ENCODE peak calls at places on chromosomes 13 and 19, in eight cellular contexts. One of them, this sample, is unnamed.

GRCh38 chr13:79533781-79534400 is 52.9 kb downstream of the NDFIP2 start:
- DNase-seq in NCI-H748 treated with DMSO at 0.1 percent for 48 hours: no peak
- DNase-seq in lung microvascular endothelial cell: no peak
- DNase-seq in MCF 10A: no peak
- DNase-seq in activated CD4-positive, alpha-beta T cell treated with anti-CD3 and anti-CD28 coated beads for 24 hours: no peak
- DNase-seq in NCI-H1092: no peak
- DNase-seq in fibroblast of mammary gland: peak
- DNase-seq in activated T-cell treated with anti-CD3 and anti-CD28 coated beads, Interleukin-2, amount 50 U/mL, for 48 hours: no peak
- DNase-seq in this sample: no peak

GRCh38 chr13:98970293-98970692 is 7.6 kb downstream of the DOCK9 start:
- DNase-seq in NCI-H748 treated with DMSO at 0.1 percent for 48 hours: no peak
- DNase-seq in NCI-H1092: no peak
- DNase-seq in fibroblast of mammary gland: no peak
- DNase-seq in MCF 10A: no peak
- DNase-seq in activated CD4-positive, alpha-beta T cell treated with anti-CD3 and anti-CD28 coated beads for 24 hours: no peak
- DNase-seq in activated T-cell treated with anti-CD3 and anti-CD28 coated beads, Interleukin-2, amount 50 U/mL, for 48 hours: no peak
- DNase-seq in lung microvascular endothelial cell: no peak
- DNase-seq in this sample: no peak

GRCh38 chr13:99565478-99566124 is 64.3 kb downstream of the TM9SF2 start:
- DNase-seq in NCI-H748 treated with DMSO at 0.1 percent for 48 hours: no peak
- DNase-seq in lung microvascular endothelial cell: no peak
- DNase-seq in activated T-cell treated with anti-CD3 and anti-CD28 coated beads, Interleukin-2, amount 50 U/mL, for 48 hours: no peak
- DNase-seq in fibroblast of mammary gland: no peak
- DNase-seq in activated CD4-positive, alpha-beta T cell treated with anti-CD3 and anti-CD28 coated beads for 24 hours: no peak
- DNase-seq in MCF 10A: no peak
- DNase-seq in NCI-H1092: no peak
- DNase-seq in this sample: no peak

GRCh38 chr13:75507027-75508001 is 25.3 kb upstream of the TBC1D4 start:
- DNase-seq in NCI-H1092: peak
- DNase-seq in activated T-cell treated with anti-CD3 and anti-CD28 coated beads, Interleukin-2, amount 50 U/mL, for 48 hours: no peak
- DNase-seq in MCF 10A: peak
- DNase-seq in activated CD4-positive, alpha-beta T cell treated with anti-CD3 and anti-CD28 coated beads for 24 hours: no peak
- DNase-seq in fibroblast of mammary gland: peak
- DNase-seq in NCI-H748 treated with DMSO at 0.1 percent for 48 hours: no peak
- DNase-seq in lung microvascular endothelial cell: no peak
- DNase-seq in this sample: no peak

GRCh38 chr13:100836696-100837095 is 162.1 kb upstream of the TMTC4 start:
- DNase-seq in MCF 10A: peak
- DNase-seq in activated T-cell treated with anti-CD3 and anti-CD28 coated beads, Interleukin-2, amount 50 U/mL, for 48 hours: no peak
- DNase-seq in lung microvascular endothelial cell: peak
- DNase-seq in NCI-H748 treated with DMSO at 0.1 percent for 48 hours: no peak
- DNase-seq in activated CD4-positive, alpha-beta T cell treated with anti-CD3 and anti-CD28 coated beads for 24 hours: no peak
- DNase-seq in NCI-H1092: no peak
- DNase-seq in fibroblast of mammary gland: peak
- DNase-seq in this sample: no peak

GRCh38 chr13:97631158-97631557 is 197.2 kb downstream of the RAP2A start:
- DNase-seq in activated T-cell treated with anti-CD3 and anti-CD28 coated beads, Interleukin-2, amount 50 U/mL, for 48 hours: no peak
- DNase-seq in activated CD4-positive, alpha-beta T cell treated with anti-CD3 and anti-CD28 coated beads for 24 hours: no peak
- DNase-seq in NCI-H1092: no peak
- DNase-seq in MCF 10A: no peak
- DNase-seq in lung microvascular endothelial cell: no peak
- DNase-seq in NCI-H748 treated with DMSO at 0.1 percent for 48 hours: no peak
- DNase-seq in fibroblast of mammary gland: no peak
- DNase-seq in this sample: no peak

GRCh38 chr13:49357694-49358093 is 86.2 kb downstream of the CAB39L start:
- DNase-seq in fibroblast of mammary gland: peak
- DNase-seq in activated T-cell treated with anti-CD3 and anti-CD28 coated beads, Interleukin-2, amount 50 U/mL, for 48 hours: no peak
- DNase-seq in activated CD4-positive, alpha-beta T cell treated with anti-CD3 and anti-CD28 coated beads for 24 hours: no peak
- DNase-seq in NCI-H748 treated with DMSO at 0.1 percent for 48 hours: no peak
- DNase-seq in NCI-H1092: no peak
- DNase-seq in lung microvascular endothelial cell: peak
- DNase-seq in MCF 10A: no peak
- DNase-seq in this sample: no peak

GRCh38 chr19:45423033-45423588 is 606 bp downstream of the ERCC1 start:
- DNase-seq in activated CD4-positive, alpha-beta T cell treated with anti-CD3 and anti-CD28 coated beads for 24 hours: no peak
- DNase-seq in lung microvascular endothelial cell: no peak
- DNase-seq in activated T-cell treated with anti-CD3 and anti-CD28 coated beads, Interleukin-2, amount 50 U/mL, for 48 hours: no peak
- DNase-seq in fibroblast of mammary gland: no peak
- DNase-seq in MCF 10A: no peak
- DNase-seq in NCI-H748 treated with DMSO at 0.1 percent for 48 hours: no peak
- DNase-seq in NCI-H1092: no peak
- DNase-seq in this sample: no peak

GRCh38 chr19:38384209-38385027 is 3.4 kb downstream of the GGN start:
- DNase-seq in NCI-H748 treated with DMSO at 0.1 percent for 48 hours: no peak
- DNase-seq in fibroblast of mammary gland: no peak
- DNase-seq in activated CD4-positive, alpha-beta T cell treated with anti-CD3 and anti-CD28 coated beads for 24 hours: no peak
- DNase-seq in MCF 10A: no peak
- DNase-seq in lung microvascular endothelial cell: no peak
- DNase-seq in NCI-H1092: no peak
- DNase-seq in activated T-cell treated with anti-CD3 and anti-CD28 coated beads, Interleukin-2, amount 50 U/mL, for 48 hours: no peak
- DNase-seq in this sample: no peak

GRCh38 chr13:64793592-64793991 is 2436.5 kb downstream of the PCDH9 start:
- DNase-seq in NCI-H748 treated with DMSO at 0.1 percent for 48 hours: no peak
- DNase-seq in MCF 10A: no peak
- DNase-seq in lung microvascular endothelial cell: no peak
- DNase-seq in fibroblast of mammary gland: no peak
- DNase-seq in NCI-H1092: no peak
- DNase-seq in activated CD4-positive, alpha-beta T cell treated with anti-CD3 and anti-CD28 coated beads for 24 hours: no peak
- DNase-seq in activated T-cell treated with anti-CD3 and anti-CD28 coated beads, Interleukin-2, amount 50 U/mL, for 48 hours: no peak
- DNase-seq in this sample: no peak

GRCh38 chr19:31356587-31357314 is 7.5 kb upstream of the TSHZ3 start:
- DNase-seq in MCF 10A: no peak
- DNase-seq in activated T-cell treated with anti-CD3 and anti-CD28 coated beads, Interleukin-2, amount 50 U/mL, for 48 hours: peak
- DNase-seq in fibroblast of mammary gland: no peak
- DNase-seq in NCI-H1092: no peak
- DNase-seq in lung microvascular endothelial cell: no peak
- DNase-seq in NCI-H748 treated with DMSO at 0.1 percent for 48 hours: no peak
- DNase-seq in activated CD4-positive, alpha-beta T cell treated with anti-CD3 and anti-CD28 coated beads for 24 hours: peak
- DNase-seq in this sample: peak

GRCh38 chr13:32045537-32045936 is 14.0 kb downstream of the FRY start:
- DNase-seq in NCI-H748 treated with DMSO at 0.1 percent for 48 hours: no peak
- DNase-seq in NCI-H1092: no peak
- DNase-seq in MCF 10A: no peak
- DNase-seq in activated CD4-positive, alpha-beta T cell treated with anti-CD3 and anti-CD28 coated beads for 24 hours: no peak
- DNase-seq in lung microvascular endothelial cell: no peak
- DNase-seq in fibroblast of mammary gland: peak
- DNase-seq in activated T-cell treated with anti-CD3 and anti-CD28 coated beads, Interleukin-2, amount 50 U/mL, for 48 hours: no peak
- DNase-seq in this sample: no peak

GRCh38 chr13:94009696-94010095 is 469.8 kb downstream of the DCT start:
- DNase-seq in fibroblast of mammary gland: peak
- DNase-seq in activated T-cell treated with anti-CD3 and anti-CD28 coated beads, Interleukin-2, amount 50 U/mL, for 48 hours: no peak
- DNase-seq in lung microvascular endothelial cell: no peak
- DNase-seq in NCI-H1092: no peak
- DNase-seq in activated CD4-positive, alpha-beta T cell treated with anti-CD3 and anti-CD28 coated beads for 24 hours: no peak
- DNase-seq in MCF 10A: peak
- DNase-seq in NCI-H748 treated with DMSO at 0.1 percent for 48 hours: no peak
- DNase-seq in this sample: no peak

GRCh38 chr19:46426035-46426505 is 2.7 kb downstream of the PNMA8C start:
- DNase-seq in activated T-cell treated with anti-CD3 and anti-CD28 coated beads, Interleukin-2, amount 50 U/mL, for 48 hours: no peak
- DNase-seq in activated CD4-positive, alpha-beta T cell treated with anti-CD3 and anti-CD28 coated beads for 24 hours: no peak
- DNase-seq in NCI-H1092: no peak
- DNase-seq in fibroblast of mammary gland: peak
- DNase-seq in lung microvascular endothelial cell: no peak
- DNase-seq in NCI-H748 treated with DMSO at 0.1 percent for 48 hours: no peak
- DNase-seq in MCF 10A: peak
- DNase-seq in this sample: no peak

GRCh38 chr19:21023901-21024300 is 3.4 kb downstream of the ZNF430 start:
- DNase-seq in lung microvascular endothelial cell: no peak
- DNase-seq in MCF 10A: no peak
- DNase-seq in activated T-cell treated with anti-CD3 and anti-CD28 coated beads, Interleukin-2, amount 50 U/mL, for 48 hours: no peak
- DNase-seq in fibroblast of mammary gland: peak
- DNase-seq in activated CD4-positive, alpha-beta T cell treated with anti-CD3 and anti-CD28 coated beads for 24 hours: no peak
- DNase-seq in NCI-H748 treated with DMSO at 0.1 percent for 48 hours: no peak
- DNase-seq in NCI-H1092: no peak
- DNase-seq in this sample: no peak

GRCh38 chr19:14112809-14113385 is 4.7 kb downstream of the PRKACA start:
- DNase-seq in NCI-H748 treated with DMSO at 0.1 percent for 48 hours: no peak
- DNase-seq in fibroblast of mammary gland: no peak
- DNase-seq in lung microvascular endothelial cell: no peak
- DNase-seq in NCI-H1092: no peak
- DNase-seq in activated T-cell treated with anti-CD3 and anti-CD28 coated beads, Interleukin-2, amount 50 U/mL, for 48 hours: no peak
- DNase-seq in activated CD4-positive, alpha-beta T cell treated with anti-CD3 and anti-CD28 coated beads for 24 hours: no peak
- DNase-seq in MCF 10A: no peak
- DNase-seq in this sample: no peak

GRCh38 chr19:50358483-50359431 is 6.7 kb downstream of the NAPSA start:
- DNase-seq in lung microvascular endothelial cell: peak
- DNase-seq in NCI-H1092: peak
- DNase-seq in NCI-H748 treated with DMSO at 0.1 percent for 48 hours: peak
- DNase-seq in fibroblast of mammary gland: peak
- DNase-seq in activated CD4-positive, alpha-beta T cell treated with anti-CD3 and anti-CD28 coated beads for 24 hours: peak
- DNase-seq in MCF 10A: no peak
- DNase-seq in activated T-cell treated with anti-CD3 and anti-CD28 coated beads, Interleukin-2, amount 50 U/mL, for 48 hours: peak
- DNase-seq in this sample: peak

GRCh38 chr19:10431254-10431942 is 11.1 kb downstream of the PDE4A start:
- DNase-seq in NCI-H1092: no peak
- DNase-seq in fibroblast of mammary gland: peak
- DNase-seq in MCF 10A: no peak
- DNase-seq in activated T-cell treated with anti-CD3 and anti-CD28 coated beads, Interleukin-2, amount 50 U/mL, for 48 hours: peak
- DNase-seq in lung microvascular endothelial cell: peak
- DNase-seq in activated CD4-positive, alpha-beta T cell treated with anti-CD3 and anti-CD28 coated beads for 24 hours: no peak
- DNase-seq in NCI-H748 treated with DMSO at 0.1 percent for 48 hours: no peak
- DNase-seq in this sample: no peak

GRCh38 chr13:77429320-77430142 is 102.6 kb upstream of the MYCBP2 start:
- DNase-seq in activated CD4-positive, alpha-beta T cell treated with anti-CD3 and anti-CD28 coated beads for 24 hours: peak
- DNase-seq in fibroblast of mammary gland: peak
- DNase-seq in lung microvascular endothelial cell: no peak
- DNase-seq in MCF 10A: no peak
- DNase-seq in activated T-cell treated with anti-CD3 and anti-CD28 coated beads, Interleukin-2, amount 50 U/mL, for 48 hours: peak
- DNase-seq in NCI-H748 treated with DMSO at 0.1 percent for 48 hours: no peak
- DNase-seq in NCI-H1092: no peak
- DNase-seq in this sample: peak

GRCh38 chr19:21149877-21150276 is 8.0 kb downstream of the ZNF431 start:
- DNase-seq in fibroblast of mammary gland: no peak
- DNase-seq in activated CD4-positive, alpha-beta T cell treated with anti-CD3 and anti-CD28 coated beads for 24 hours: no peak
- DNase-seq in MCF 10A: no peak
- DNase-seq in lung microvascular endothelial cell: no peak
- DNase-seq in activated T-cell treated with anti-CD3 and anti-CD28 coated beads, Interleukin-2, amount 50 U/mL, for 48 hours: no peak
- DNase-seq in NCI-H1092: no peak
- DNase-seq in NCI-H748 treated with DMSO at 0.1 percent for 48 hours: no peak
- DNase-seq in this sample: no peak

GRCh38 chr13:95547531-95548167 is 4.9 kb upstream of the CLDN10 start:
- DNase-seq in fibroblast of mammary gland: no peak
- DNase-seq in NCI-H1092: no peak
- DNase-seq in MCF 10A: no peak
- DNase-seq in NCI-H748 treated with DMSO at 0.1 percent for 48 hours: no peak
- DNase-seq in activated CD4-positive, alpha-beta T cell treated with anti-CD3 and anti-CD28 coated beads for 24 hours: no peak
- DNase-seq in activated T-cell treated with anti-CD3 and anti-CD28 coated beads, Interleukin-2, amount 50 U/mL, for 48 hours: no peak
- DNase-seq in lung microvascular endothelial cell: no peak
- DNase-seq in this sample: no peak

GRCh38 chr13:93227280-93227905 is 786 bp downstream of the GPC6 start:
- DNase-seq in lung microvascular endothelial cell: no peak
- DNase-seq in MCF 10A: peak
- DNase-seq in activated T-cell treated with anti-CD3 and anti-CD28 coated beads, Interleukin-2, amount 50 U/mL, for 48 hours: no peak
- DNase-seq in activated CD4-positive, alpha-beta T cell treated with anti-CD3 and anti-CD28 coated beads for 24 hours: no peak
- DNase-seq in fibroblast of mammary gland: peak
- DNase-seq in NCI-H748 treated with DMSO at 0.1 percent for 48 hours: peak
- DNase-seq in NCI-H1092: peak
- DNase-seq in this sample: no peak

This sample was measured in activated CD8-positive, alpha-beta memory T cell treated with anti-CD3 and anti-CD28 coated beads, Interleukin-2, amount 50 U/mL, for 48 hours.